ENCODE peak calls at places on chromosomes 11 and 22, in nine cellular contexts. One of them, this sample, is unnamed.

GRCh38 chr22:46357186-46357500 is 21.6 kb downstream of the TRMU start:
- DNase-seq in GM23338: no peak
- DNase-seq in PC-3: no peak
- DNase-seq in IMR-90: no peak
- DNase-seq in mammary epithelial cell: no peak
- DNase-seq in DND-41: no peak
- DNase-seq in H9: no peak
- DNase-seq in HCT116: no peak
- DNase-seq in fibroblast of lung: no peak
- DNase-seq in this sample: no peak

GRCh38 chr11:77019976-77020591 is 14.1 kb upstream of the B3GNT6 start:
- DNase-seq in GM23338: no peak
- DNase-seq in PC-3: peak; percentile 92
- DNase-seq in IMR-90: peak; percentile 61
- DNase-seq in mammary epithelial cell: peak; percentile 66
- DNase-seq in DND-41: no peak
- DNase-seq in H9: no peak
- DNase-seq in HCT116: peak; percentile 68
- DNase-seq in fibroblast of lung: peak; percentile 16
- DNase-seq in this sample: no peak

GRCh38 chr11:94678236-94678635 is 89.9 kb upstream of the AMOTL1 start:
- DNase-seq in GM23338: no peak
- DNase-seq in PC-3: peak; percentile 97
- DNase-seq in IMR-90: no peak
- DNase-seq in mammary epithelial cell: peak; percentile 84
- DNase-seq in DND-41: no peak
- DNase-seq in H9: no peak
- DNase-seq in HCT116: no peak
- DNase-seq in fibroblast of lung: no peak
- DNase-seq in this sample: no peak

GRCh38 chr11:14183973-14184372 is 175.0 kb downstream of the RRAS2 start:
- DNase-seq in GM23338: no peak
- DNase-seq in PC-3: no peak
- DNase-seq in IMR-90: no peak
- DNase-seq in mammary epithelial cell: no peak
- DNase-seq in DND-41: no peak
- DNase-seq in H9: no peak
- DNase-seq in HCT116: no peak
- DNase-seq in fibroblast of lung: peak; percentile 18
- DNase-seq in this sample: no peak

GRCh38 chr22:44881624-44882023 is 128.2 kb downstream of the PHF21B start:
- DNase-seq in GM23338: no peak
- DNase-seq in PC-3: peak; percentile 28
- DNase-seq in IMR-90: no peak
- DNase-seq in mammary epithelial cell: no peak
- DNase-seq in DND-41: no peak
- DNase-seq in H9: no peak
- DNase-seq in HCT116: no peak
- DNase-seq in fibroblast of lung: no peak
- DNase-seq in this sample: no peak

GRCh38 chr11:61119055-61119454 is 16.8 kb downstream of the CD5 start:
- DNase-seq in GM23338: no peak
- DNase-seq in PC-3: no peak
- DNase-seq in IMR-90: no peak
- DNase-seq in mammary epithelial cell: no peak
- DNase-seq in DND-41: no peak
- DNase-seq in H9: no peak
- DNase-seq in HCT116: no peak
- DNase-seq in fibroblast of lung: no peak
- DNase-seq in this sample: no peak

GRCh38 chr11:38667359-38667758 is 2069.3 kb upstream of the RAG2 start:
- DNase-seq in GM23338: no peak
- DNase-seq in PC-3: no peak
- DNase-seq in IMR-90: no peak
- DNase-seq in mammary epithelial cell: no peak
- DNase-seq in DND-41: no peak
- DNase-seq in H9: no peak
- DNase-seq in HCT116: no peak
- DNase-seq in fibroblast of lung: no peak
- DNase-seq in this sample: no peak

GRCh38 chr11:6693342-6694228 is 10.4 kb upstream of the MRPL17 start:
- DNase-seq in GM23338: no peak
- DNase-seq in PC-3: peak; percentile 72
- DNase-seq in IMR-90: peak; percentile 84
- DNase-seq in mammary epithelial cell: peak; percentile 91
- DNase-seq in DND-41: no peak
- DNase-seq in H9: no peak
- DNase-seq in HCT116: peak; percentile 37
- DNase-seq in fibroblast of lung: peak; percentile 95
- DNase-seq in this sample: no peak

GRCh38 chr11:130477646-130478203 is 29.3 kb downstream of the ADAMTS15 start:
- DNase-seq in GM23338: no peak
- DNase-seq in PC-3: no peak
- DNase-seq in IMR-90: peak; percentile 18
- DNase-seq in mammary epithelial cell: no peak
- DNase-seq in DND-41: no peak
- DNase-seq in H9: no peak
- DNase-seq in HCT116: no peak
- DNase-seq in fibroblast of lung: peak; percentile 59
- DNase-seq in this sample: no peak

GRCh38 chr11:36376315-36376887 is 80.3 kb downstream of the PRR5L start:
- DNase-seq in GM23338: peak; percentile 75
- DNase-seq in PC-3: no peak
- DNase-seq in IMR-90: peak; percentile 18
- DNase-seq in mammary epithelial cell: peak; percentile 43
- DNase-seq in DND-41: peak; percentile 15
- DNase-seq in H9: peak; percentile 58
- DNase-seq in HCT116: no peak
- DNase-seq in fibroblast of lung: no peak
- DNase-seq in this sample: no peak

GRCh38 chr22:48968201-48968959 is 859.3 kb downstream of the BRD1 start:
- DNase-seq in GM23338: no peak
- DNase-seq in PC-3: peak; percentile 1
- DNase-seq in IMR-90: no peak
- DNase-seq in mammary epithelial cell: no peak
- DNase-seq in DND-41: no peak
- DNase-seq in H9: peak; percentile 76
- DNase-seq in HCT116: peak; percentile 23
- DNase-seq in fibroblast of lung: no peak
- DNase-seq in this sample: peak; percentile 17

GRCh38 chr11:115215694-115216615 is 288.3 kb downstream of the CADM1 start:
- DNase-seq in GM23338: peak; percentile 75
- DNase-seq in PC-3: no peak
- DNase-seq in IMR-90: no peak
- DNase-seq in mammary epithelial cell: no peak
- DNase-seq in DND-41: peak; percentile 5
- DNase-seq in H9: peak; percentile 41
- DNase-seq in HCT116: no peak
- DNase-seq in fibroblast of lung: no peak
- DNase-seq in this sample: peak; percentile 41

DNA sequence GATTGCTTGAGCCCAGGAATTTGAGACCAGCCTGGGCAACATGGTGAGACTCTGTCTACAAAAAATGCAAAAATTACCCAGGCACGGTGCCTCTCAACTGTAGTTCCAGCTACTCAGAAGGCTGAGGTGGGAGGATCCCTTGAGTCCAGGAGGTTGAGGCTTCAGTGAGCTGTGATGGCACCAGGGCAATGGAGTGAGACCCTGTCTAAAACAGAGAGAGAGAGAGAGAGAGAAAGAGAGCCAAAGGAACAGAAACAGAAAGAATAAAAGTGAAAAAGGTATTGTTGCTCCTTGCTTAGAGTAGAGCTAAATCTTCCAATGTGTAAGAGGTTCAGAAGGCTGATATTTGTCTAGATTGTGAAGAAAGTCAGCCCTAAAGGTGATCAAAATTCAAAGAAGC is 8.9 kb upstream of the ETS1 start:
- DNase-seq in GM23338: no peak
- DNase-seq in PC-3: no peak
- DNase-seq in IMR-90: no peak
- DNase-seq in mammary epithelial cell: no peak
- DNase-seq in DND-41: no peak
- DNase-seq in H9: no peak
- DNase-seq in HCT116: no peak
- DNase-seq in fibroblast of lung: no peak
- DNase-seq in this sample: no peak
- H3K4me2 ChIP-seq in GM23338: no peak overlapping the region
- H3K4me2 ChIP-seq in PC-3: no peak overlapping the region
- H3K4me2 ChIP-seq in IMR-90: no peak overlapping the region
- H3K4me2 ChIP-seq in mammary epithelial cell: no peak overlapping the region
- H3K4me2 ChIP-seq in DND-41: no peak overlapping the region
- H3K4me2 ChIP-seq in H9: no peak overlapping the region
- H3K4me2 ChIP-seq in HCT116: no peak overlapping the region
- H3K4me2 ChIP-seq in fibroblast of lung: no peak overlapping the region
- H3K4me2 ChIP-seq in this sample: peak overlapping the region; percentile 13

DNA sequence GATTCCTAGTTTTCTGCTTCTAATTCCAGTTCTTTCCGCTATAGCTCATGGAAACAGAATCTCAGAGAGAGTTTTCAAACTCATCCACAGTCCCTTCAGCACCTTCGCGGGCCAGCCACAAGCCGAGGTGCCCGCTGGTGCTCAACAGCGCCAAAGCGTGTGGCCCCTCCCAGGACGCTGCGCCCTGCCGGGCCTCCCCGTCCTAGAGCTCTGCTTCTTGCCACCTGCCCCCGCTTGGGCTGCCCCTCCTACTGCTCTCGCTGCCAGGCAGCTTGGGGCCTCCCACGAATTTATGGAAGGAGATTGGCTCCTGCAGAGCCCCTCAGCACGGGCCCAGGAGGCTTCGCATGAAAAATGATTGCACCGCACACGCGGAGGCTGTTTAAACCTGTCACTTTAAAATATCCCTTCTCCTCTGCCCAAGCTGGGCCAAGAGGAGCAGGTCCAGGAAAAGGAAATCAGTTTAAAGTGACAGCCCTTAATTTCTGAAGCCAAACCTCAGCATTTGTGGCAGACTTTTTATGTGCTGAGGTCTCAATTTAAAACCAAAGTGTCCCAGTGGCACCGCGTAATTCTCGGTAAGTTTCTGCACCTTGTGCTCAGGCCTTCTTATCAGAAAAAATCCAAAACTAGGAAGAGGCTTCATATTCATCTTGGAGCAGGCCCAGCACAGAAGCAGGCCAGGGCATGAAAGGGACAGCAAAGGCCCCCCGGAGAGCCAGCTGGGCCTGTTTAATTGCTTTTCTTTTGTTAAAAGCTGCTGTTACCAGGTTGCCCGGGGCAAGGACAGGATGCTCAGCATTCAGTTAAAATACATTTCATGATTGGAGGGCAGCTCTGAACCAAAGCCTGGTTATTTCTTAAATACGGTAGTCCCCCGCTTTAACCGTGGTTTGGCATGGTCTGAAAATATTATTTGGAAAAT is 303.6 kb downstream of the OPCML start:
- DNase-seq in GM23338: peak; percentile 91
- DNase-seq in PC-3: no peak
- DNase-seq in IMR-90: no peak
- DNase-seq in mammary epithelial cell: no peak
- DNase-seq in DND-41: no peak
- DNase-seq in H9: peak; percentile 88
- DNase-seq in HCT116: no peak
- DNase-seq in fibroblast of lung: no peak
- DNase-seq in this sample: no peak
- H3K4me2 ChIP-seq in GM23338: peak overlapping the region; percentile 64
- H3K4me2 ChIP-seq in PC-3: no peak overlapping the region
- H3K4me2 ChIP-seq in IMR-90: no peak overlapping the region
- H3K4me2 ChIP-seq in mammary epithelial cell: no peak overlapping the region
- H3K4me2 ChIP-seq in DND-41: no peak overlapping the region
- H3K4me2 ChIP-seq in H9: peak overlapping the region; percentile 36
- H3K4me2 ChIP-seq in HCT116: no peak overlapping the region
- H3K4me2 ChIP-seq in fibroblast of lung: no peak overlapping the region
- H3K4me2 ChIP-seq in this sample: no peak overlapping the region

DNA sequence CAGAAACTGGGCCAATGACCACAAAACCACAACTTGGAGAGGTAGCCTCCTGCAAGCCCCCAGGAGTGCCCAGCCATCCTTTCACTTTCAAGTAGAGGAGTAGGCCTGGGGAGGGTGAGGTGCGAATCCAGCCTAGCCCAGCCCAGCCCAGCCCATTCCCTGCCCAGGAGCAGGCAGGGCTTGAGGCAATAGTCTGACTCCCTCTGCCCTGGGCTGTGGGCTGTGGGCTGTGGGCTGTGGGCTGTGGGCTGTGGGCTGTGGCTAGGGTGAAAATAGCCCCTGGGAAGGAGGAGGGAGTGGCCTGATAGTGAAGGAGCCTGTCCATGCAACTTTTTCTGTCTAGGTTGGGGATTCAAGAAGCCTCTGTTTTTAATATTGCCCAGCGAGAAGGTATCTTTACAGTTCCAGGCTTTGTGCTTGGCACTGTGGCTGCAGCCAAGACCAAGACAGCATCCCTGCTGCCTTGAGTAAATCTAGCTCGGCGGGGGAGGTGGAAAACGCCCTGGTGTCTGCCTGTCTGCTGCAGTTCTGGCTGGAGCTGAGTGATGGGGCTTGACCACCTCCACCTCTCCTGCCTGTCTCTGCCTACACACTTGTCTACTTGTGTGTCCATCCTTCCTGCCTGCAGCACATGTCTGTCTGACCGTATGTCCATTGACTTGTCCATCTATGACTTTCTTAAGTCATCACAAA is 40.7 kb downstream of the LMO1 start:
- DNase-seq in GM23338: no peak
- DNase-seq in PC-3: no peak
- DNase-seq in IMR-90: no peak
- DNase-seq in mammary epithelial cell: no peak
- DNase-seq in DND-41: no peak
- DNase-seq in H9: no peak
- DNase-seq in HCT116: no peak
- DNase-seq in fibroblast of lung: no peak
- DNase-seq in this sample: no peak
- H3K4me2 ChIP-seq in GM23338: no peak overlapping the region
- H3K4me2 ChIP-seq in PC-3: no peak overlapping the region
- H3K4me2 ChIP-seq in IMR-90: no peak overlapping the region
- H3K4me2 ChIP-seq in mammary epithelial cell: no peak overlapping the region
- H3K4me2 ChIP-seq in DND-41: no peak overlapping the region
- H3K4me2 ChIP-seq in H9: no peak overlapping the region
- H3K4me2 ChIP-seq in HCT116: no peak overlapping the region
- H3K4me2 ChIP-seq in fibroblast of lung: no peak overlapping the region
- H3K4me2 ChIP-seq in this sample: no peak overlapping the region

DNA sequence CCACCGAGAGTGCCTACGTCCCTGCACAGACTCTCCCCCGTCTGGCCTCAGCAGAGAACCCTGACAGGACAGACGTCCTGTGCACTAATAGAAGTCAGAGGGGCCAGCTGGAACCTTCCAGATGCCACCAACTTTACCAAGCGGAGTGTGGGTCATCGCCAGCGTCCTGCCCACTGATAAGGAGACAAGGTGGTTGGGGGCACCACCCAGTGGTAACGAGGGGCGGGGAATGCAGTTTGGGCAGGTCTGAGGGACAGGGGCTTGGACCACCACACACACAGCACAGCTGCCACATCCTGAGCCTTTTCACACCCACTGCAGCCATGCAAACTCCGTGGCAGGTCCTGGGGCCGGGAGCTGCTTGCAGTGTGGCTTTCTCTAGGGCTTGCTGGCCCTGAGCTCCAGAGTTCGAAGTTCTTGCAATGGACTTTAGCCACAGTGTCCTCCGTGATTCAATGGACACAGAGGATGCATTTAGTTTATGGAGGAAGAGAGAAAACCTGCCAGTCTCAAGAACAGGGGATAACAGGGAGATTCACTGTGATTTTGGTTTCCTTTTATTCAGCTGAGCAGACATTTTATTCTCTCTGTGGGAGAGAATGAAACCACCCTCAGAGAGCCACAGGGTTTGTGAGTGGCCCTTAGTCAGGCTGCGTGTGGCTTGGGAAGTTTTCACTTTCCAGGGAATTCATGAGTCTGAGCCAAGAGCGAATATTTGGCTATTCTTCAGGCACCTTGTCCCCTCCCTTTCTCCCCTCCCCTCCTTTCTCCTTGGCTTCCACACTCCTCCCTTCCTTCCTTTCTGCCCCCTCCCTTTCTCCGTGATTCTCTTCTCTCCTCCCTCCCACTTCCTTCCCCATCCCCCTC is 13.1 kb downstream of the MRGPRG start:
- DNase-seq in GM23338: no peak
- DNase-seq in PC-3: no peak
- DNase-seq in IMR-90: no peak
- DNase-seq in mammary epithelial cell: no peak
- DNase-seq in DND-41: no peak
- DNase-seq in H9: no peak
- DNase-seq in HCT116: no peak
- DNase-seq in fibroblast of lung: no peak
- DNase-seq in this sample: no peak
- H3K4me2 ChIP-seq in GM23338: no peak overlapping the region
- H3K4me2 ChIP-seq in PC-3: no peak overlapping the region
- H3K4me2 ChIP-seq in IMR-90: peak overlapping the region; percentile 39
- H3K4me2 ChIP-seq in mammary epithelial cell: no peak overlapping the region
- H3K4me2 ChIP-seq in DND-41: no peak overlapping the region
- H3K4me2 ChIP-seq in H9: no peak overlapping the region
- H3K4me2 ChIP-seq in HCT116: no peak overlapping the region
- H3K4me2 ChIP-seq in fibroblast of lung: no peak overlapping the region
- H3K4me2 ChIP-seq in this sample: no peak overlapping the region

This sample was measured in OCI-LY7.